ENCODE peak calls at places on chromosomes 7 and 10, in six cellular contexts. One of them, this sample, is unnamed.

GRCh38 chr10:86547291-86547690 is 25.7 kb upstream of the WAPL start:
- DNase-seq in H1: no peak
- DNase-seq in GM12878: no peak
- DNase-seq in K562: no peak
- DNase-seq in HCT116: no peak
- DNase-seq in HepG2: no peak
- DNase-seq in this sample: no peak

GRCh38 chr7:50409856-50410468 is 40.2 kb downstream of the FIGNL1 start:
- DNase-seq in H1: no peak
- DNase-seq in K562: no peak
- DNase-seq in GM12878: peak
- DNase-seq in HepG2: no peak
- DNase-seq in HCT116: no peak
- DNase-seq in this sample: no peak

GRCh38 chr10:3775671-3776551 is 9.1 kb downstream of the KLF6 start:
- DNase-seq in H1: peak
- DNase-seq in HCT116: peak
- DNase-seq in K562: no peak
- DNase-seq in HepG2: no peak
- DNase-seq in GM12878: no peak
- DNase-seq in this sample: peak

GRCh38 chr10:124006526-124006925 is 86.9 kb downstream of the CHST15 start:
- DNase-seq in K562: no peak
- DNase-seq in HepG2: no peak
- DNase-seq in H1: no peak
- DNase-seq in GM12878: no peak
- DNase-seq in HCT116: no peak
- DNase-seq in this sample: no peak

GRCh38 chr7:150388709-150389531 is 9.8 kb downstream of the ZNF775 start:
- DNase-seq in K562: no peak
- DNase-seq in HCT116: no peak
- DNase-seq in HepG2: peak
- DNase-seq in H1: no peak
- DNase-seq in GM12878: no peak
- DNase-seq in this sample: no peak

GRCh38 chr7:155451522-155452239 is 6.2 kb upstream of the EN2 start:
- DNase-seq in K562: no peak
- DNase-seq in HCT116: no peak
- DNase-seq in HepG2: no peak
- DNase-seq in H1: no peak
- DNase-seq in GM12878: no peak
- DNase-seq in this sample: no peak

GRCh38 chr10:44932338-44933116 is 21.4 kb downstream of the TMEM72 start:
- DNase-seq in GM12878: peak
- DNase-seq in HepG2: peak
- DNase-seq in H1: peak
- DNase-seq in HCT116: peak
- DNase-seq in K562: peak
- DNase-seq in this sample: peak

GRCh38 chr7:7276151-7276550 is 93.8 kb downstream of the C1GALT1 start:
- DNase-seq in K562: no peak
- DNase-seq in H1: no peak
- DNase-seq in GM12878: no peak
- DNase-seq in HCT116: no peak
- DNase-seq in HepG2: no peak
- DNase-seq in this sample: no peak

GRCh38 chr7:98321301-98321700 is 39.8 kb downstream of the BRI3 start:
- DNase-seq in HCT116: no peak
- DNase-seq in K562: no peak
- DNase-seq in GM12878: no peak
- DNase-seq in H1: no peak
- DNase-seq in HepG2: no peak
- DNase-seq in this sample: no peak

GRCh38 chr7:123649956-123650355 is 5.7 kb upstream of the LMOD2 start:
- DNase-seq in HCT116: no peak
- DNase-seq in H1: no peak
- DNase-seq in K562: no peak
- DNase-seq in GM12878: no peak
- DNase-seq in HepG2: no peak
- DNase-seq in this sample: no peak

GRCh38 chr7:85185355-85186082 is 1.3 kb downstream of the SEMA3D start:
- DNase-seq in K562: no peak
- DNase-seq in HepG2: no peak
- DNase-seq in GM12878: no peak
- DNase-seq in HCT116: no peak
- DNase-seq in H1: peak
- DNase-seq in this sample: peak

GRCh38 chr10:48929413-48929990 is 10.1 kb downstream of the LRRC18 start:
- DNase-seq in K562: no peak
- DNase-seq in GM12878: no peak
- DNase-seq in HepG2: no peak
- DNase-seq in HCT116: no peak
- DNase-seq in H1: no peak
- DNase-seq in this sample: no peak

GRCh38 chr10:49096890-49097445 is 18.4 kb downstream of the VSTM4 start:
- DNase-seq in GM12878: no peak
- DNase-seq in HCT116: no peak
- DNase-seq in H1: peak
- DNase-seq in K562: no peak
- DNase-seq in HepG2: no peak
- DNase-seq in this sample: no peak

GRCh38 chr7:48171190-48171589 is at the start of gene ABCA13:
- DNase-seq in GM12878: no peak
- DNase-seq in H1: no peak
- DNase-seq in HCT116: no peak
- DNase-seq in K562: no peak
- DNase-seq in HepG2: no peak
- DNase-seq in this sample: no peak

GRCh38 chr10:48476279-48476982 is 128.4 kb downstream of the ARHGAP22 start:
- DNase-seq in HCT116: no peak
- DNase-seq in GM12878: no peak
- DNase-seq in K562: no peak
- DNase-seq in H1: peak
- DNase-seq in HepG2: no peak
- DNase-seq in this sample: no peak

GRCh38 chr7:121544726-121545125 is 148.6 kb upstream of the FAM3C start:
- DNase-seq in HepG2: peak
- DNase-seq in H1: no peak
- DNase-seq in GM12878: no peak
- DNase-seq in K562: no peak
- DNase-seq in HCT116: peak
- DNase-seq in this sample: no peak

GRCh38 chr7:16818732-16819131 is 13.9 kb upstream of the AGR2 start:
- DNase-seq in K562: no peak
- DNase-seq in GM12878: no peak
- DNase-seq in HepG2: no peak
- DNase-seq in H1: no peak
- DNase-seq in HCT116: no peak
- DNase-seq in this sample: no peak

GRCh38 chr10:131822013-131822693 is 78.7 kb upstream of the PPP2R2D start:
- DNase-seq in HCT116: no peak
- DNase-seq in K562: no peak
- DNase-seq in GM12878: no peak
- DNase-seq in H1: no peak
- DNase-seq in HepG2: no peak
- DNase-seq in this sample: peak

GRCh38 chr10:50788951-50789904 is 49.5 kb downstream of the ASAH2B start:
- DNase-seq in GM12878: no peak
- DNase-seq in H1: no peak
- DNase-seq in HCT116: peak
- DNase-seq in K562: peak
- DNase-seq in HepG2: peak
- DNase-seq in this sample: no peak

GRCh38 chr10:96647466-96647865 is 60.7 kb upstream of the TM9SF3 start:
- DNase-seq in H1: no peak
- DNase-seq in GM12878: no peak
- DNase-seq in K562: no peak
- DNase-seq in HepG2: no peak
- DNase-seq in HCT116: no peak
- DNase-seq in this sample: no peak

GRCh38 chr10:96648297-96648696 is 61.5 kb upstream of the TM9SF3 start:
- DNase-seq in K562: no peak
- DNase-seq in HepG2: no peak
- DNase-seq in GM12878: no peak
- DNase-seq in H1: no peak
- DNase-seq in HCT116: no peak
- DNase-seq in this sample: no peak

GRCh38 chr10:96655577-96656213 is 64.6 kb downstream of the PIK3AP1 start:
- DNase-seq in HCT116: no peak
- DNase-seq in GM12878: no peak
- DNase-seq in H1: no peak
- DNase-seq in K562: no peak
- DNase-seq in HepG2: no peak
- DNase-seq in this sample: no peak

GRCh38 chr10:96650958-96651357 is 64.1 kb upstream of the TM9SF3 start:
- DNase-seq in K562: no peak
- DNase-seq in HCT116: no peak
- DNase-seq in H1: no peak
- DNase-seq in HepG2: no peak
- DNase-seq in GM12878: no peak
- DNase-seq in this sample: no peak

DNA sequence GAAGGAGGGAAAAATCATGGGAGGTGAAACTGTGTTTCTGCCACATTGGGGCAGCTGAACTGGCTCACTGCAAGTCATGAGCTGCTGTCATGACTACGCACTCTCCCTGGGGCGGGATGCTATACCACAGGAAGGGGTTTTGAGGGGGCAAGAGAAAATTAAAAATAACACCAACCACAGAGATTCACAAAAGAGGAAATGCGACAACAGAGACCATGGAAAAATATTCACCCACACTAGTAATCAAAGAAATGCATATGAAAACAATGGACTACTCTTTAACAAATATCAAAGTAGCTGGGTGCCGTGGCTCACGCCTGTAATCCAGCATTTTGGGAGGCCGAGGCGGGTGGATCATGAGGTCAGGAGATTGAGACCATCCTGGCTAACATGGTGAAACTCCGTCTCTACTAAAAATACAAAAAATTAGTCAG is 65.2 kb upstream of the TM9SF3 start:
- DNase-seq in H1: no peak
- DNase-seq in GM12878: peak
- DNase-seq in K562: no peak
- DNase-seq in HepG2: no peak
- DNase-seq in HCT116: no peak
- DNase-seq in this sample: no peak
- TF ChIP-seq ATF3 in H1: no peak
- TF ChIP-seq ATF3 in GM12878: no peak
- TF ChIP-seq ATF3 in K562: no peak
- TF ChIP-seq ATF3 in HepG2: no peak
- TF ChIP-seq ATF3 in HCT116: no peak
- TF ChIP-seq ATF3 in this sample: no peak

GRCh38 chr7:37832194-37832593 is 16.2 kb upstream of the NME8 start:
- DNase-seq in HCT116: no peak
- DNase-seq in HepG2: no peak
- DNase-seq in GM12878: no peak
- DNase-seq in H1: no peak
- DNase-seq in K562: peak
- DNase-seq in this sample: no peak

GRCh38 chr7:37833107-37833817 is 15.1 kb upstream of the NME8 start:
- DNase-seq in K562: peak
- DNase-seq in H1: no peak
- DNase-seq in HCT116: peak
- DNase-seq in GM12878: no peak
- DNase-seq in HepG2: peak
- DNase-seq in this sample: peak

GRCh38 chr7:37831214-37831613 is 17.2 kb upstream of the NME8 start:
- DNase-seq in GM12878: no peak
- DNase-seq in H1: no peak
- DNase-seq in K562: no peak
- DNase-seq in HCT116: no peak
- DNase-seq in HepG2: no peak
- DNase-seq in this sample: no peak

GRCh38 chr7:37833818-37834146 is 14.6 kb upstream of the NME8 start:
- DNase-seq in GM12878: no peak
- DNase-seq in HCT116: no peak
- DNase-seq in K562: no peak
- DNase-seq in HepG2: no peak
- DNase-seq in H1: no peak
- DNase-seq in this sample: no peak
- TF ChIP-seq CTCF in GM12878: no peak
- TF ChIP-seq CTCF in HCT116: no peak
- TF ChIP-seq CTCF in K562: no peak
- TF ChIP-seq CTCF in HepG2: no peak
- TF ChIP-seq CTCF in H1: no peak
- TF ChIP-seq CTCF in this sample: no peak

GRCh38 chr7:36871355-36871738 is 147.1 kb upstream of the AOAH start:
- DNase-seq in GM12878: no peak
- DNase-seq in HCT116: no peak
- DNase-seq in H1: no peak
- DNase-seq in K562: no peak
- DNase-seq in HepG2: no peak
- DNase-seq in this sample: no peak

GRCh38 chr7:36871863-36872262 is 147.6 kb upstream of the AOAH start:
- DNase-seq in H1: no peak
- DNase-seq in K562: peak
- DNase-seq in HCT116: peak
- DNase-seq in HepG2: no peak
- DNase-seq in GM12878: no peak
- DNase-seq in this sample: no peak

GRCh38 chr7:36875794-36876193 is 151.5 kb upstream of the AOAH start:
- DNase-seq in H1: peak
- DNase-seq in HepG2: no peak
- DNase-seq in HCT116: no peak
- DNase-seq in GM12878: no peak
- DNase-seq in K562: no peak
- DNase-seq in this sample: no peak

GRCh38 chr7:36868727-36869411 is 144.6 kb upstream of the AOAH start:
- DNase-seq in HCT116: no peak
- DNase-seq in GM12878: no peak
- DNase-seq in K562: no peak
- DNase-seq in H1: no peak
- DNase-seq in HepG2: no peak
- DNase-seq in this sample: no peak

GRCh38 chr7:36870625-36871354 is 146.5 kb upstream of the AOAH start:
- DNase-seq in H1: no peak
- DNase-seq in HepG2: no peak
- DNase-seq in GM12878: no peak
- DNase-seq in HCT116: no peak
- DNase-seq in K562: no peak
- DNase-seq in this sample: no peak
- TF ChIP-seq ATF3 in H1: no peak
- TF ChIP-seq ATF3 in HepG2: no peak
- TF ChIP-seq ATF3 in GM12878: no peak
- TF ChIP-seq ATF3 in HCT116: no peak
- TF ChIP-seq ATF3 in K562: no peak
- TF ChIP-seq ATF3 in this sample: no peak

DNA sequence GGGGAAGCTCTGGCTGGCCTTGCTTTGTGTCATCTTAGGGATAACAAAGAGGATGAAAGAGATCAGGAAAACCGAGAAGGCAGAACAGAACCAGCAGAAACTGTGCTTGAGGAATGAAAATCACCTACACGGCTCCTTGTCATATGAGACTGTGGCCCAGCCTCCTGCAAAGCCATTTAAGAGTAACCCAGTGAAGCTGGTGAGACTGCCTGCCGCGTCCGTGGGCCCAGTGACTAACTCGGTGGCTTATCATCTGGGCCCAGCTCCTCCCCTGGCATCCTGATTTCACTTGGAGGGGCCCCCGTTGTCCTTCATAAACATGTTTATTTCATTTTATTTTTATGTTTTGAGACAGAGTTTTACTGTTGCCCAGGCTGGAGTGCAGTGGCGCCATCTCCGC is 30.7 kb downstream of the HTRA1 start:
- DNase-seq in HepG2: no peak
- DNase-seq in HCT116: no peak
- DNase-seq in GM12878: no peak
- DNase-seq in H1: no peak
- DNase-seq in K562: no peak
- DNase-seq in this sample: no peak
- TF ChIP-seq CTCF in HepG2: no peak
- TF ChIP-seq CTCF in HCT116: no peak
- TF ChIP-seq CTCF in GM12878: no peak
- TF ChIP-seq CTCF in H1: no peak
- TF ChIP-seq CTCF in K562: no peak
- TF ChIP-seq CTCF in this sample: no peak

This sample was measured in WTC11.